ENCODE peak calls at places on chromosomes 16 and 17, in six cellular contexts. One of them, this sample, is unnamed.
A peak's percentile ranks its signal among the peaks of the same experiment; 100 is the strongest.

GRCh38 chr17:75729351-75729750 is 8.1 kb downstream of the ITGB4 start:
- DNase-seq in body of pancreas: no peak
- DNase-seq in keratinocyte: no peak
- DNase-seq in heart right ventricle: no peak
- DNase-seq in pancreas: no peak
- DNase-seq in mammary epithelial cell: no peak
- DNase-seq in this sample: no peak

GRCh38 chr17:1043601-1044251 is 46.8 kb downstream of the TIMM22 start:
- DNase-seq in body of pancreas: no peak
- DNase-seq in keratinocyte: no peak
- DNase-seq in heart right ventricle: peak; percentile 83
- DNase-seq in pancreas: peak; percentile 23
- DNase-seq in mammary epithelial cell: no peak
- DNase-seq in this sample: no peak

GRCh38 chr16:5510819-5511370 is 413.3 kb upstream of the EEF2KMT start:
- DNase-seq in body of pancreas: no peak
- DNase-seq in keratinocyte: no peak
- DNase-seq in heart right ventricle: no peak
- DNase-seq in pancreas: no peak
- DNase-seq in mammary epithelial cell: no peak
- DNase-seq in this sample: no peak

GRCh38 chr16:71479420-71479819 is 9.7 kb downstream of the ZNF19 start:
- DNase-seq in body of pancreas: peak; percentile 10
- DNase-seq in keratinocyte: no peak
- DNase-seq in heart right ventricle: no peak
- DNase-seq in pancreas: no peak
- DNase-seq in mammary epithelial cell: no peak
- DNase-seq in this sample: no peak

GRCh38 chr17:15447928-15448579 is 19.4 kb downstream of the CDRT4 start:
- DNase-seq in body of pancreas: peak; percentile 35
- DNase-seq in keratinocyte: no peak
- DNase-seq in heart right ventricle: no peak
- DNase-seq in pancreas: no peak
- DNase-seq in mammary epithelial cell: no peak
- DNase-seq in this sample: no peak

GRCh38 chr17:980406-981291 is 1.1 kb upstream of the NXN start:
- DNase-seq in body of pancreas: peak; percentile 90
- DNase-seq in keratinocyte: no peak
- DNase-seq in heart right ventricle: peak; percentile 59
- DNase-seq in pancreas: peak; percentile 79
- DNase-seq in mammary epithelial cell: peak; percentile 73
- DNase-seq in this sample: peak; percentile 76

GRCh38 chr17:43468746-43469544 is 14.8 kb upstream of the DHX8 start:
- DNase-seq in body of pancreas: no peak
- DNase-seq in keratinocyte: peak; percentile 100
- DNase-seq in heart right ventricle: no peak
- DNase-seq in pancreas: no peak
- DNase-seq in mammary epithelial cell: peak; percentile 100
- DNase-seq in this sample: peak; percentile 81

GRCh38 chr16:9374076-9374475 is 282.6 kb downstream of the HAPSTR1 start:
- DNase-seq in body of pancreas: no peak
- DNase-seq in keratinocyte: no peak
- DNase-seq in heart right ventricle: no peak
- DNase-seq in pancreas: no peak
- DNase-seq in mammary epithelial cell: no peak
- DNase-seq in this sample: no peak

GRCh38 chr17:45428050-45428953 is 4.4 kb downstream of the ARHGAP27 start:
- DNase-seq in body of pancreas: peak; percentile 72
- DNase-seq in keratinocyte: no peak
- DNase-seq in heart right ventricle: peak; percentile 76
- DNase-seq in pancreas: peak; percentile 81
- DNase-seq in mammary epithelial cell: peak; percentile 63
- DNase-seq in this sample: peak; percentile 74

GRCh38 chr16:30382398-30383015 is at the start of gene SEPTIN1:
- DNase-seq in body of pancreas: no peak
- DNase-seq in keratinocyte: no peak
- DNase-seq in heart right ventricle: no peak
- DNase-seq in pancreas: no peak
- DNase-seq in mammary epithelial cell: no peak
- DNase-seq in this sample: no peak

GRCh38 chr16:51359141-51359960 is 208.3 kb upstream of the SALL1 start:
- DNase-seq in body of pancreas: peak; percentile 32
- DNase-seq in keratinocyte: no peak
- DNase-seq in heart right ventricle: peak; percentile 13
- DNase-seq in pancreas: peak; percentile 21
- DNase-seq in mammary epithelial cell: no peak
- DNase-seq in this sample: no peak

GRCh38 chr17:50136096-50136687 is 6.2 kb upstream of the SAMD14 start:
- DNase-seq in body of pancreas: no peak
- DNase-seq in keratinocyte: no peak
- DNase-seq in heart right ventricle: no peak
- DNase-seq in pancreas: no peak
- DNase-seq in mammary epithelial cell: no peak
- DNase-seq in this sample: no peak

GRCh38 chr16:71626858-71627213 is 852 bp downstream of the MARVELD3 start:
- DNase-seq in body of pancreas: peak; percentile 73
- DNase-seq in keratinocyte: no peak
- DNase-seq in heart right ventricle: no peak
- DNase-seq in pancreas: peak; percentile 77
- DNase-seq in mammary epithelial cell: peak; percentile 35
- DNase-seq in this sample: no peak

GRCh38 chr17:11332706-11333105 is 91.7 kb downstream of the SHISA6 start:
- DNase-seq in body of pancreas: no peak
- DNase-seq in keratinocyte: no peak
- DNase-seq in heart right ventricle: no peak
- DNase-seq in pancreas: no peak
- DNase-seq in mammary epithelial cell: no peak
- DNase-seq in this sample: no peak

GRCh38 chr16:7437843-7438242 is 105.2 kb downstream of the RBFOX1 start:
- DNase-seq in body of pancreas: no peak
- DNase-seq in keratinocyte: no peak
- DNase-seq in heart right ventricle: no peak
- DNase-seq in pancreas: no peak
- DNase-seq in mammary epithelial cell: no peak
- DNase-seq in this sample: no peak

GRCh38 chr17:34313164-34313563 is 6.1 kb upstream of the CCL8 start:
- DNase-seq in body of pancreas: no peak
- DNase-seq in keratinocyte: no peak
- DNase-seq in heart right ventricle: no peak
- DNase-seq in pancreas: no peak
- DNase-seq in mammary epithelial cell: no peak
- DNase-seq in this sample: no peak

GRCh38 chr16:75131081-75131480 is 14.5 kb upstream of the LDHD start:
- DNase-seq in body of pancreas: no peak
- DNase-seq in keratinocyte: no peak
- DNase-seq in heart right ventricle: no peak
- DNase-seq in pancreas: no peak
- DNase-seq in mammary epithelial cell: no peak
- DNase-seq in this sample: no peak

GRCh38 chr17:49488612-49489011 is 6.5 kb upstream of the NGFR start:
- DNase-seq in body of pancreas: no peak
- DNase-seq in keratinocyte: no peak
- DNase-seq in heart right ventricle: peak; percentile 35
- DNase-seq in pancreas: no peak
- DNase-seq in mammary epithelial cell: no peak
- DNase-seq in this sample: no peak

GRCh38 chr17:7523033-7523432 is 25.8 kb upstream of the TNFSF12 start:
- DNase-seq in body of pancreas: peak; percentile 22
- DNase-seq in keratinocyte: no peak
- DNase-seq in heart right ventricle: no peak
- DNase-seq in pancreas: no peak
- DNase-seq in mammary epithelial cell: no peak
- DNase-seq in this sample: no peak

GRCh38 chr17:40309031-40309937 is at the start of gene RARA:
- DNase-seq in body of pancreas: peak; percentile 60
- DNase-seq in keratinocyte: no peak
- DNase-seq in heart right ventricle: peak; percentile 49
- DNase-seq in pancreas: no peak
- DNase-seq in mammary epithelial cell: no peak
- DNase-seq in this sample: no peak

GRCh38 chr16:30698816-30699614 is at the start of gene SRCAP:
- DNase-seq in body of pancreas: peak; percentile 87
- DNase-seq in keratinocyte: no peak
- DNase-seq in heart right ventricle: peak; percentile 88
- DNase-seq in pancreas: peak; percentile 89
- DNase-seq in mammary epithelial cell: peak; percentile 77
- DNase-seq in this sample: peak; percentile 81

GRCh38 chr16:20906225-20906870 is 5.8 kb downstream of the LYRM1 start:
- DNase-seq in body of pancreas: no peak
- DNase-seq in keratinocyte: no peak
- DNase-seq in heart right ventricle: no peak
- DNase-seq in pancreas: no peak
- DNase-seq in mammary epithelial cell: peak; percentile 67
- DNase-seq in this sample: peak; percentile 90

GRCh38 chr16:21156767-21157467 is 1.6 kb upstream of the LDAF1 start:
- DNase-seq in body of pancreas: peak; percentile 39
- DNase-seq in keratinocyte: peak; percentile 41
- DNase-seq in heart right ventricle: no peak
- DNase-seq in pancreas: no peak
- DNase-seq in mammary epithelial cell: peak; percentile 63
- DNase-seq in this sample: peak; percentile 54

GRCh38 chr17:41910701-41911391 is 7.9 kb downstream of the ACLY start:
- DNase-seq in body of pancreas: peak; percentile 36
- DNase-seq in keratinocyte: no peak
- DNase-seq in heart right ventricle: no peak
- DNase-seq in pancreas: no peak
- DNase-seq in mammary epithelial cell: peak; percentile 19
- DNase-seq in this sample: peak; percentile 98

GRCh38 chr16:2142942-2143868 is 5.2 kb upstream of the RAB26 start:
- DNase-seq in body of pancreas: peak; percentile 53
- DNase-seq in keratinocyte: no peak
- DNase-seq in heart right ventricle: no peak
- DNase-seq in pancreas: no peak
- DNase-seq in mammary epithelial cell: peak; percentile 67
- DNase-seq in this sample: no peak

GRCh38 chr16:76386784-76387183 is 109.6 kb downstream of the CNTNAP4 start:
- DNase-seq in body of pancreas: peak; percentile 2
- DNase-seq in keratinocyte: no peak
- DNase-seq in heart right ventricle: no peak
- DNase-seq in pancreas: no peak
- DNase-seq in mammary epithelial cell: peak; percentile 25
- DNase-seq in this sample: no peak

GRCh38 chr16:58499615-58500328 is at the start of gene NDRG4:
- DNase-seq in body of pancreas: peak; percentile 43
- DNase-seq in keratinocyte: no peak
- DNase-seq in heart right ventricle: peak; percentile 50
- DNase-seq in pancreas: peak; percentile 49
- DNase-seq in mammary epithelial cell: peak; percentile 64
- DNase-seq in this sample: peak; percentile 87

GRCh38 chr16:69669577-69669976 is 56.8 kb downstream of the NQO1 start:
- DNase-seq in body of pancreas: peak; percentile 7
- DNase-seq in keratinocyte: no peak
- DNase-seq in heart right ventricle: no peak
- DNase-seq in pancreas: no peak
- DNase-seq in mammary epithelial cell: no peak
- DNase-seq in this sample: no peak

GRCh38 chr16:85612191-85612800 is 826 bp upstream of the GSE1 start:
- DNase-seq in body of pancreas: peak; percentile 94
- DNase-seq in keratinocyte: peak; percentile 85
- DNase-seq in heart right ventricle: peak; percentile 78
- DNase-seq in pancreas: peak; percentile 93
- DNase-seq in mammary epithelial cell: peak; percentile 88
- DNase-seq in this sample: peak; percentile 88

GRCh38 chr17:63275968-63276349 is 170.1 kb downstream of the CYB561 start:
- DNase-seq in body of pancreas: no peak
- DNase-seq in keratinocyte: no peak
- DNase-seq in heart right ventricle: no peak
- DNase-seq in pancreas: no peak
- DNase-seq in mammary epithelial cell: no peak
- DNase-seq in this sample: no peak

GRCh38 chr17:63276821-63277220 is 169.3 kb downstream of the CYB561 start:
- DNase-seq in body of pancreas: no peak
- DNase-seq in keratinocyte: no peak
- DNase-seq in heart right ventricle: no peak
- DNase-seq in pancreas: no peak
- DNase-seq in mammary epithelial cell: no peak
- DNase-seq in this sample: no peak

GRCh38 chr17:63278731-63279442 is 167.2 kb downstream of the CYB561 start:
- DNase-seq in body of pancreas: no peak
- DNase-seq in keratinocyte: no peak
- DNase-seq in heart right ventricle: no peak
- DNase-seq in pancreas: no peak
- DNase-seq in mammary epithelial cell: peak; percentile 41
- DNase-seq in this sample: no peak

GRCh38 chr17:63276376-63276775 is 169.7 kb downstream of the CYB561 start:
- DNase-seq in body of pancreas: no peak
- DNase-seq in keratinocyte: no peak
- DNase-seq in heart right ventricle: no peak
- DNase-seq in pancreas: no peak
- DNase-seq in mammary epithelial cell: no peak
- DNase-seq in this sample: no peak

GRCh38 chr17:63277629-63278028 is 168.5 kb downstream of the CYB561 start:
- DNase-seq in body of pancreas: no peak
- DNase-seq in keratinocyte: no peak
- DNase-seq in heart right ventricle: no peak
- DNase-seq in pancreas: no peak
- DNase-seq in mammary epithelial cell: no peak
- DNase-seq in this sample: no peak
- H3K4me1 ChIP-seq in body of pancreas: peaks cover 5% of the 10 kb centered on the region
- H3K4me1 ChIP-seq in keratinocyte: peaks cover 57% of the 10 kb centered on the region
- H3K4me1 ChIP-seq in heart right ventricle: peaks cover 4% of the 10 kb centered on the region
- H3K4me1 ChIP-seq in pancreas: no peaks in the 10 kb centered on the region
- H3K4me1 ChIP-seq in mammary epithelial cell: peaks cover 62% of the 10 kb centered on the region
- H3K4me1 ChIP-seq in this sample: peaks cover 35% of the 10 kb centered on the region

GRCh38 chr17:21034350-21035235 is 8.2 kb downstream of the USP22 start:
- DNase-seq in body of pancreas: no peak
- DNase-seq in keratinocyte: no peak
- DNase-seq in heart right ventricle: no peak
- DNase-seq in pancreas: no peak
- DNase-seq in mammary epithelial cell: no peak
- DNase-seq in this sample: peak; percentile 47
- H3K27ac ChIP-seq in body of pancreas: no peak overlapping the region
- H3K27ac ChIP-seq in keratinocyte: peak overlapping the region; percentile 3
- H3K27ac ChIP-seq in heart right ventricle: peak overlapping the region; percentile 49
- H3K27ac ChIP-seq in pancreas: no peak overlapping the region
- H3K27ac ChIP-seq in mammary epithelial cell: no peak overlapping the region
- H3K27ac ChIP-seq in this sample: peak overlapping the region; percentile 72

GRCh38 chr16:88782454-88783390 is 2.3 kb downstream of the PIEZO1 start:
- DNase-seq in body of pancreas: no peak
- DNase-seq in keratinocyte: peak; percentile 60
- DNase-seq in heart right ventricle: peak; percentile 15
- DNase-seq in pancreas: peak; percentile 15
- DNase-seq in mammary epithelial cell: peak; percentile 94
- DNase-seq in this sample: peak; percentile 65
- H3K4me3 ChIP-seq in body of pancreas: no peak overlapping the region
- H3K4me3 ChIP-seq in keratinocyte: peak overlapping the region; percentile 78
- H3K4me3 ChIP-seq in heart right ventricle: no peak overlapping the region
- H3K4me3 ChIP-seq in pancreas: peak overlapping the region; percentile 81
- H3K4me3 ChIP-seq in mammary epithelial cell: peak overlapping the region; percentile 65
- H3K4me3 ChIP-seq in this sample: peak overlapping the region; percentile 99

DNA sequence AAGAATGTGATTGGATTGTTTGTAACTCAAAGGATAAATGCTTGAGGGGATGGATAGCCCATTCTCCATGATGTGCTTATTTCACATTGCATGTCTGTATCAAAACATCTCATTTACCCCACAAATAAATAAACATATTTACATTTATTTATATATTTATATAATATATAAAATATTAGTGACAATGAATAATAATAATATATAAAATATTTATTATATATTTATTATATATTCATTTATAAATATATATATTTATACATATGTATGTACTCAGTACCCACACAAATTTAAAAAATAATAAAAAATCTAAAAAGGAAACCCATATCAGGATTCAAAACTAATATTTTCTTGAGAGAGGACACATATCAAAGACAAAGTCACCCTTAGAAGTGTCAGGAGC is 429.9 kb downstream of the KCNJ2 start:
- DNase-seq in body of pancreas: no peak
- DNase-seq in keratinocyte: no peak
- DNase-seq in heart right ventricle: no peak
- DNase-seq in pancreas: no peak
- DNase-seq in mammary epithelial cell: no peak
- DNase-seq in this sample: no peak
- H3K4me1 ChIP-seq in body of pancreas: no peaks in the 10 kb centered on the region
- H3K4me1 ChIP-seq in keratinocyte: peaks cover 3% of the 10 kb centered on the region
- H3K4me1 ChIP-seq in heart right ventricle: no peaks in the 10 kb centered on the region
- H3K4me1 ChIP-seq in pancreas: no peaks in the 10 kb centered on the region
- H3K4me1 ChIP-seq in mammary epithelial cell: no peaks in the 10 kb centered on the region
- H3K4me1 ChIP-seq in this sample: no peaks in the 10 kb centered on the region

This sample was measured in SJSA1.